ENCODE peak calls at places on chromosomes 13 and 19, in eight cellular contexts. Q, X, C, D, V, O, R and L are unnamed samples.

GRCh38 chr19:38686530-38686888 is 39.1 kb downstream of the ACTN4 start:
- DNase-seq in Q (no peak), X (no peak), C (no peak), D (no peak), V (no peak), O (no peak), R (no peak), L (no peak)

GRCh38 chr19:3576696-3577443 is 4.1 kb downstream of the HMG20B start:
- DNase-seq in Q (peak; percentile 72), X (no peak), C (no peak), D (peak; percentile 80), V (no peak), O (peak; percentile 69), R (no peak), L (no peak)

GRCh38 chr13:41916173-41916954 is 44.5 kb downstream of the VWA8 start:
- DNase-seq in Q (no peak), X (peak; percentile 84), C (no peak), D (peak; percentile 86), V (peak; percentile 66), O (peak; percentile 93), R (no peak), L (peak; percentile 35)

GRCh38 chr13:99792079-99792921 is 179.3 kb downstream of the ZIC5 start:
- DNase-seq in Q (no peak), X (no peak), C (no peak), D (no peak), V (no peak), O (no peak), R (no peak), L (no peak)

GRCh38 chr13:27997904-27998522 is 9.5 kb upstream of the URAD start:
- DNase-seq in Q (peak; percentile 28), X (peak; percentile 13), C (no peak), D (peak; percentile 51), V (no peak), O (peak; percentile 62), R (peak; percentile 12), L (no peak)

GRCh38 chr19:51799998-51800848 is 5.3 kb downstream of the FPR3 start:
- DNase-seq in Q (peak; percentile 91), X (no peak), C (no peak), D (peak; percentile 93), V (no peak), O (peak; percentile 96), R (no peak), L (no peak)

GRCh38 chr19:21604351-21604926 is 99.0 kb downstream of the ZNF429 start:
- DNase-seq in Q (peak; percentile 28), X (peak; percentile 30), C (no peak), D (peak; percentile 19), V (no peak), O (peak; percentile 12), R (no peak), L (peak; percentile 16)

GRCh38 chr19:1459479-1459878 is 9.6 kb downstream of the APC2 start:
- DNase-seq in Q (no peak), X (no peak), C (no peak), D (no peak), V (no peak), O (no peak), R (no peak), L (no peak)

GRCh38 chr19:42303876-42304275 is 1.5 kb upstream of the PAFAH1B3 start:
- DNase-seq in Q (no peak), X (no peak), C (no peak), D (no peak), V (no peak), O (no peak), R (no peak), L (no peak)

GRCh38 chr13:44734204-44734707 is 158.1 kb upstream of the TSC22D1 start:
- DNase-seq in Q (peak; percentile 46), X (peak; percentile 36), C (no peak), D (peak; percentile 87), V (peak; percentile 11), O (peak; percentile 28), R (no peak), L (no peak)

GRCh38 chr13:111388851-111389500 is 68.5 kb downstream of the TEX29 start:
- DNase-seq in Q (no peak), X (no peak), C (no peak), D (no peak), V (no peak), O (no peak), R (no peak), L (no peak)

GRCh38 chr13:100976993-100977392 is 302.4 kb upstream of the TMTC4 start:
- DNase-seq in Q (no peak), X (no peak), C (no peak), D (no peak), V (no peak), O (peak; percentile 14), R (no peak), L (no peak)

GRCh38 chr13:72726721-72727416 is 560 bp downstream of the MZT1 start:
- DNase-seq in Q (peak; percentile 48), X (no peak), C (peak; percentile 90), D (peak; percentile 10), V (no peak), O (peak; percentile 23), R (peak; percentile 7), L (peak; percentile 39)

GRCh38 chr19:2338751-2339643 is 10.5 kb downstream of the SPPL2B start:
- DNase-seq in Q (no peak), X (no peak), C (peak; percentile 92), D (no peak), V (no peak), O (no peak), R (no peak), L (no peak)

GRCh38 chr19:13026478-13026999 is 31.3 kb downstream of the NFIX start:
- DNase-seq in Q (no peak), X (peak; percentile 23), C (no peak), D (peak; percentile 57), V (no peak), O (no peak), R (no peak), L (no peak)

GRCh38 chr13:101628900-101629299 is 176.4 kb downstream of the ITGBL1 start:
- DNase-seq in Q (no peak), X (no peak), C (no peak), D (no peak), V (no peak), O (no peak), R (no peak), L (no peak)

GRCh38 chr19:19653597-19654147 is 9.8 kb downstream of the ATP13A1 start:
- DNase-seq in Q (no peak), X (no peak), C (no peak), D (no peak), V (no peak), O (no peak), R (no peak), L (no peak)

DNA sequence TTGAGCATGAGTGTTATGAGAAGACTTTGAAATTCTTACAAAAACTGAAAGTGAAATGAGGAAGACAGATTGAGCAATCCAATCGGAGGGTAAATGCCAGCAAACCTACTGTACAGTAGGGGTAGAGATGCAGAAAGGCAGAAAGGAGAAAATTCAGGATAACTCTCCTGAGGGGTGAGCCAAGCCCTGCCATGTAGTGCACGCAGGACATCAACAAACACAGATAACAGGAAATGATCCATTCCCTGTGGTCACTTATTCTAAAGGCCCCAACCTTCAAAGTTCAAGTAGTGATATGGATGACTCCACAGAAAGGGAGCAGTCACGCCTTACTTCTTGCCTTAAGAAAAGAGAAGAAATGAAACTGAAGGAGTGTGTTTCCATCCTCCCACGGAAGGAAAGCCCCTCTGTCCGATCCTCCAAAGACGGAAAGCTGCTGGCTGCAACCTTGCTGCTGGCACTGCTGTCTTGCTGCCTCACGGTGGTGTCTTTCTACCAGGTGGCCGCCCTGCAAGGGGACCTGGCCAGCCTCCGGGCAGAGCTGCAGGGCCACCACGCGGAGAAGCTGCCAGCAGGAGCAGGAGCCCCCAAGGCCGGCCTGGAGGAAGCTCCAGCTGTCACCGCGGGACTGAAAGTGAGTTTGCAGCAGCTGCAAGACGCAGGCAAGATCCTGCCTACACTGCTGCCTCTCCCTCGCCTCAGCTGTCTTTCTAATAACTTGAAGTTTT is at the start of gene TNFSF13B:
- DNase-seq in Q (peak; percentile 61), X (no peak), C (peak; percentile 80), D (peak; percentile 62), V (no peak), O (peak; percentile 61), R (no peak), L (no peak)
- TF ChIP-seq CTCF in Q (no peak), X (no peak), C (peak; percentile 19), D (no peak), V (no peak), O (no peak), R (no peak), L (no peak)

DNA sequence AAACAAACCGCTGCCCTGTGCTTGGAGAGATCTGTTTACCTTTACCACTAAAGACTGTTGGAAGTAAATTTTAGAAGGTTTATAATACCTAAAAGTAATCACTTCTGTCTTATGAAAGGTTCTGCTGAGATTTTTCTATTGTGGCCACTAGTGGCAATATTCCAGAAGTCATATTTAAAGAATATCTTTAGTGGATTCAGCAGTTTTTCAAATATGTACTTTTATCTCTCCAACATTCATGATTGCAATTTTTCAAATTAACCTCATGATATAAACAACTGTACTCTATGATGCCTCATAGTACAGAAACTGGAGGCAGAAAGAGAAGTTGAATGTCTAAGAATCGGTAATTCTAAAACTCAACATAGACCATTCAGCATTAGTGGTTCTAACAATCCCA is 53.2 kb upstream of the USPL1 start:
- DNase-seq in Q (no peak), X (no peak), C (no peak), D (peak; percentile 48), V (no peak), O (no peak), R (no peak), L (no peak)
- TF ChIP-seq CTCF in Q (no peak), X (no peak), C (no peak), D (no peak), V (no peak), O (no peak), R (no peak), L (no peak)

DNA sequence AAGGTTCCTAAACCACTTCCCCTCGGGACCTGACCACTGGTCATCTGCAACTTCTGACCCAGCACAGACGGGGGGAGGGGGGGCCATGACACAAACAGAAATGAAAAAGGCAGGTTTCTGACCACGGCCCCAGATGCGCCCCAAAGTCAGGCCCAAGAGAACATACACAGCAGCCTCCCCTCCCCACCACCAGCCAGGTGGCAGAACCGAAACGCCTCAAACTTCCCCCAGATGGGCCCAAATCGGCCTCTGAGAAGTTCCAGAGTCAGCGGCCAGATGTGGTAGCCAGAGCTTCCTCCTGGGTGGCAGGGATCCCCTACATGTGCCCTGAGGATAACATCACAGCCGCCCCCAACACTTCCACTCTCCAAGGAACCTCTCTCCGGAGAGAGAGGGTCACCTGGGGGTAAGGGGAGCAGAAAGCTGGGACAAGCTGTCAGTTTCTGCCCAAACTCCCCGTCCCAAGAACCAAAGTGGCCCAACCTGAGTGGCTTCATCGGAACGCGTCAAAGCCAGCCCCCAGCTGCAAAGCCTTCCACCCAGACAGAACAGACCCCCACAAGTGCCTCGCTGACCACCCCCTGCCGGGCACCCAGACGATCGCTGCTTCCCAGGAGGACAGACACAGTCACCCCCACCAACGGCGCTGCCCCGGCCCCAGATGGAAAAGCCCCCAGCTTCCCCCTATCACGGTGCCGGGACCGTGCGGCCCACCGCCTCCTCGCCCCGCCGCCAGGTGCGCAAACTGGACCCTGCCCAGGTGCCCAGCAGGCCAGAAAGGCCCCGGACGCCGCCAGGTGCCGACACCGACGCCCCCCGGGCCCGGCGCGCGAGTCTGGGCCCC is 800 bp downstream of the ELL start:
- DNase-seq in Q (peak; percentile 54), X (no peak), C (no peak), D (no peak), V (no peak), O (no peak), R (no peak), L (no peak)
- TF ChIP-seq CTCF in Q (no peak), X (peak; percentile 43), C (peak; percentile 49), D (no peak), V (peak; percentile 14), O (peak; percentile 4), R (no peak), L (no peak)

DNA sequence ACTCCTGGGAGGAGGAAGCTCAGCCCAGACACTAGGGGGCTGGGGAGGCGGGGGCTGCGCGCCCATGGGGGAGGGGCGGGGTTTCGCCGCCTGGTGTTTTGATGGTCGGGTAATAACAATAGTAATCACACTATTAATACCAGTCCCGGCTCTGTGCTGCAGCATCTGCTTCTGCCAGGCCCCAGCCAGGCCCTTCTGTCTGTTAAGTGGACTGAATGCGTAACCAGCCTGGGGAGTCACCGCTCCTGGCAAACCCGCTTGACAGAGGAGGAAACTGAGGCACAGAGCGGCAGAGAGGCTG is 8.7 kb downstream of the NPAS1 start:
- DNase-seq in Q (no peak), X (no peak), C (no peak), D (no peak), V (no peak), O (no peak), R (no peak), L (no peak)
- TF ChIP-seq CTCF in Q (no peak), X (no peak), C (no peak), D (no peak), V (no peak), O (no peak), R (no peak), L (no peak)